ENCODE peak calls at places on chromosomes 11 and 22, in four cellular contexts. D, X, Z and I are unnamed samples.

GRCh38 chr22:42902875-42903510 is 45.9 kb upstream of the ARFGAP3 start:
- DNase-seq in D (no peak), X (peak; percentile 50), Z (no peak), I (peak; percentile 76)

GRCh38 chr11:35144103-35144741 is 5.3 kb downstream of the CD44 start:
- DNase-seq in D (no peak), X (peak; percentile 83), Z (no peak), I (peak; percentile 81)

GRCh38 chr22:50329236-50329635 is 2.4 kb upstream of the DENND6B start:
- DNase-seq in D (no peak), X (peak; percentile 68), Z (no peak), I (no peak)

GRCh38 chr22:45271667-45272188 is 13.0 kb upstream of the UPK3A start:
- DNase-seq in D (no peak), X (peak; percentile 4), Z (no peak), I (no peak)

GRCh38 chr22:22576244-22576988 is 17.4 kb upstream of the PRAME start:
- DNase-seq in D (no peak), X (peak; percentile 54), Z (peak; percentile 50), I (peak; percentile 71)

GRCh38 chr11:16469968-16470367 is 113.6 kb upstream of the SOX6 start:
- DNase-seq in D (no peak), X (no peak), Z (no peak), I (no peak)

GRCh38 chr11:6196396-6196795 is 2.6 kb upstream of the OR52W1 start:
- DNase-seq in D (no peak), X (no peak), Z (no peak), I (no peak)

GRCh38 chr11:89566972-89567371 is 75.8 kb upstream of the NOX4 start:
- DNase-seq in D (no peak), X (no peak), Z (no peak), I (no peak)

GRCh38 chr11:124874571-124875255 is 9.5 kb downstream of the ROBO3 start:
- DNase-seq in D (no peak), X (no peak), Z (no peak), I (no peak)

GRCh38 chr22:25054943-25055511 is 102.5 kb downstream of the KIAA1671 start:
- DNase-seq in D (no peak), X (no peak), Z (no peak), I (no peak)

GRCh38 chr22:43862074-43862881 is at the start of gene SULT4A1:
- DNase-seq in D (no peak), X (peak; percentile 5), Z (peak; percentile 30), I (peak; percentile 37)

GRCh38 chr11:119999220-119999619 is 138.7 kb downstream of the TRIM29 start:
- DNase-seq in D (no peak), X (no peak), Z (no peak), I (no peak)

GRCh38 chr11:66262191-66262590 is 6.2 kb upstream of the RAB1B start:
- DNase-seq in D (no peak), X (no peak), Z (no peak), I (no peak)

GRCh38 chr11:120306519-120307242 is 18.4 kb upstream of the TLCD5 start:
- DNase-seq in D (no peak), X (peak; percentile 95), Z (no peak), I (peak; percentile 69)

GRCh38 chr22:28761449-28761755 is 11.1 kb upstream of the CCDC117 start:
- DNase-seq in D (no peak), X (no peak), Z (no peak), I (no peak)

GRCh38 chr11:108112059-108112458 is 9.3 kb upstream of the ACAT1 start:
- DNase-seq in D (no peak), X (peak; percentile 17), Z (no peak), I (no peak)

GRCh38 chr22:19419086-19419463 is 12.5 kb downstream of the HIRA start:
- DNase-seq in D (no peak), X (no peak), Z (no peak), I (no peak)

GRCh38 chr22:50101870-50102565 is 12.2 kb downstream of the MOV10L1 start:
- DNase-seq in D (no peak), X (no peak), Z (no peak), I (no peak)

GRCh38 chr11:48093795-48094642 is 113.7 kb downstream of the PTPRJ start:
- DNase-seq in D (peak; percentile 44), X (no peak), Z (peak; percentile 31), I (peak; percentile 39)

GRCh38 chr22:42553475-42554361 is at the start of gene SERHL2:
- DNase-seq in D (peak; percentile 14), X (peak; percentile 65), Z (peak; percentile 83), I (peak; percentile 72)

GRCh38 chr22:49996192-49996531 is 16.4 kb downstream of the IL17REL start:
- DNase-seq in D (no peak), X (no peak), Z (no peak), I (no peak)

GRCh38 chr11:120546312-120547205 is 35.0 kb downstream of the GRIK4 start:
- DNase-seq in D (no peak), X (peak; percentile 91), Z (peak; percentile 79), I (peak; percentile 94)

GRCh38 chr11:113377606-113378005 is 10.0 kb upstream of the ANKK1 start:
- DNase-seq in D (no peak), X (peak; percentile 59), Z (no peak), I (no peak)

GRCh38 chr11:46330887-46331652 is 16.2 kb upstream of the DGKZ start:
- DNase-seq in D (no peak), X (no peak), Z (no peak), I (no peak)

GRCh38 chr11:61881397-61881796 is 9.9 kb downstream of the FADS3 start:
- DNase-seq in D (no peak), X (peak; percentile 22), Z (no peak), I (no peak)

GRCh38 chr22:25404556-25404922 is 159.9 kb upstream of the GRK3 start:
- DNase-seq in D (no peak), X (peak; percentile 8), Z (peak; percentile 37), I (no peak)

GRCh38 chr22:45549739-45550138 is 47.1 kb downstream of the FBLN1 start:
- DNase-seq in D (no peak), X (peak; percentile 19), Z (no peak), I (no peak)

GRCh38 chr11:93537767-93538261 is 5.4 kb downstream of the SMCO4 start:
- DNase-seq in D (peak; percentile 69), X (no peak), Z (peak; percentile 24), I (peak; percentile 58)

GRCh38 chr22:41596776-41597634 is 7.4 kb upstream of the PMM1 start:
- DNase-seq in D (no peak), X (peak; percentile 60), Z (peak; percentile 82), I (peak; percentile 64)

GRCh38 chr22:19988331-19988808 is 28.3 kb downstream of the ARVCF start:
- DNase-seq in D (no peak), X (no peak), Z (no peak), I (no peak)

GRCh38 chr11:26704249-26704648 is 17.6 kb downstream of the SLC5A12 start:
- DNase-seq in D (no peak), X (no peak), Z (no peak), I (peak; percentile 45)

GRCh38 chr11:118897721-118898310 is 14.1 kb downstream of the CXCR5 start:
- DNase-seq in D (no peak), X (no peak), Z (no peak), I (no peak)

GRCh38 chr11:43737194-43737575 is 56.6 kb downstream of the HSD17B12 start:
- DNase-seq in D (no peak), X (no peak), Z (no peak), I (no peak)

GRCh38 chr11:80960331-80961095 is 1519.7 kb upstream of the TENM4 start:
- DNase-seq in D (no peak), X (peak; percentile 5), Z (no peak), I (no peak)

GRCh38 chr11:35330156-35330889 is 89.0 kb downstream of the SLC1A2 start:
- DNase-seq in D (no peak), X (no peak), Z (no peak), I (no peak)

DNA sequence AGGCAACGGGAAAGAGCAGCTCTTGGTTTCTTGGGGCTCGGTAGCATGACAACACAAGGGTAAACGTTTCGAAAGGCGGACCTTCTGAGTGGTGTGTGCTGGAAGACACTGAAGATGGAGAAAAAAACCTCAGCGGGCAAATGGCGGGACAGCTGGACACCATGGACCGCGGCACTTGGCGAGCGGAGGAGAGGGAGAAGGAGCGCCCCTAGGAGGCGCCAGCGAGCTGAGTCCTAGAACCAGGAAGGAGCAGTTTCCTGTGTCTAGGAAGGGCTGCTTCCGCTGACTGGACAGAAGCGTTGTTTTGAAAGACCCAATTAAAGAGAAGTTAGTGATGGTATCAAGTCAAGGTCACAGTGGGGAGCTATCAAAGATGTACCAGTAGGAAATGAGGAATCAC is 44.0 kb upstream of the OPCML start:
- DNase-seq in D (peak; percentile 14), X (no peak), Z (no peak), I (no peak)
- TF ChIP-seq CTCF in D (peak; percentile 77), X (no peak), Z (no peak), I (no peak)

GRCh38 chr11:10351435-10351767 is 46.5 kb downstream of the ADM start:
- DNase-seq in D (no peak), X (no peak), Z (no peak), I (no peak)
- H3K4me3 ChIP-seq in D (no peak overlapping the region), X (no peak overlapping the region), Z (peak overlapping the region; percentile 13), I (no peak overlapping the region)

DNA sequence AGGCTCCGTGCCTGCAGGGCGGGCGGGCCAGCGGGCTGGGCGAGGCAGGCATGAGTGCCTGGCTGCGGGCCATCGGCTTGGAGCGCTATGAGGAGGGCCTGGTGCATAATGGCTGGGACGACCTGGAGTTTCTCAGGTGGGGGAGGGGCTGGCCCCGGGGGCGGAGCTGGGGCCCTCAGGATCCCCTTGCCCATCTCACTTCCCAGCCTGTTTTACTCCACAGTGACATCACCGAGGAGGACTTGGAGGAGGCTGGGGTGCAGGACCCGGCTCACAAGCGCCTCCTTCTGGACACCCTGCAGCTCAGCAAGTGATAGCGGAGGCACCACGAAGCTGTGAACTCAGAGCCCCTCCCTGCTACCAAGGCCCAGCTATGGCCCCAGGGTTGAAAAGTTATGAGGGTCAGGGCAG is 5.9 kb downstream of the PHOX2A start:
- DNase-seq in D (no peak), X (peak; percentile 80), Z (peak; percentile 68), I (peak; percentile 80)
- TF ChIP-seq CTCF in D (peak; percentile 84), X (peak; percentile 86), Z (peak; percentile 52), I (peak; percentile 89)

GRCh38 chr11:69011624-69012091 is 1.4 kb downstream of the MRGPRF start:
- DNase-seq in D (no peak), X (no peak), Z (no peak), I (no peak)
- H3K4me3 ChIP-seq in D (no peak overlapping the region), X (no peak overlapping the region), Z (no peak overlapping the region), I (no peak overlapping the region)

DNA sequence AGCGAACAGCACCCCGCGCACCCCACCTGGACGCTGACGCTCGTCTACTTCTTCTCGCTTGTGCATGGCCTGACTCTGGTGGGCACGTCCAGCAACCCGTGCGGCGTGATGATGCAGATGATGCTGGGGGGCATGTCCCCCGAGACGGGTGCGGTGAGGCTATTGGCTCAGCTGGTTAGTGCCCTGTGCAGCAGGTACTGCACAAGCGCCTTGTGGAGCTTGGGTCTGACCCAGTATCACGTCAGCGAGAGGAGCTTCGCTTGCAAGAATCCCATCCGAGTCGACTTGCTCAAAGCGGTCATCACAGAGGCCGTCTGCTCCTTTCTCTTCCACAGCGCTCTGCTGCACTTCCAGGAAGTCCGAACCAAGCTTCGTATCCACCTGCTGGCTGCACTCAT is 440 bp downstream of the AQP11 start:
- DNase-seq in D (peak; percentile 30), X (peak; percentile 42), Z (no peak), I (peak; percentile 66)
- TF ChIP-seq CTCF in D (no peak), X (no peak), Z (no peak), I (no peak)

GRCh38 chr11:111417011-111417765 is 38.1 kb upstream of the POU2AF1 start:
- DNase-seq in D (no peak), X (no peak), Z (no peak), I (peak; percentile 12)
- H3K4me3 ChIP-seq in D (no peak overlapping the region), X (no peak overlapping the region), Z (no peak overlapping the region), I (no peak overlapping the region)